ENCODE peak calls at places on chromosome 22, in four cellular contexts. F is left lung, U is GM12865, D is stomach. Z is an unnamed sample.

GRCh38 chr22:49164773-49165320 is 662.8 kb downstream of the BRD1 start:
- DNase-seq in F (no peak), U (no peak), D (no peak), Z (no peak)

GRCh38 chr22:48070760-48071159 is 1308.3 kb downstream of the TBC1D22A start:
- DNase-seq in F (no peak), U (peak), D (no peak), Z (no peak)

GRCh38 chr22:38233427-38233826 is 31.6 kb downstream of the MAFF start:
- DNase-seq in F (no peak), U (no peak), D (no peak), Z (peak)

GRCh38 chr22:45218974-45219373 is 21.7 kb downstream of the KIAA0930 start:
- DNase-seq in F (no peak), U (peak), D (no peak), Z (no peak)

GRCh38 chr22:20922141-20922751 is 5.0 kb downstream of the CRKL start:
- DNase-seq in F (no peak), U (no peak), D (no peak), Z (no peak)

GRCh38 chr22:49710746-49711145 is 116.9 kb downstream of the BRD1 start:
- DNase-seq in F (peak), U (no peak), D (no peak), Z (no peak)

GRCh38 chr22:28600546-28601143 is 79.0 kb downstream of the TTC28 start:
- DNase-seq in F (no peak), U (peak), D (no peak), Z (peak)

GRCh38 chr22:22565991-22566390 is 6.9 kb upstream of the PRAME start:
- DNase-seq in F (no peak), U (no peak), D (no peak), Z (no peak)

GRCh38 chr22:44848296-44848741 is 95.9 kb downstream of the ARHGAP8 start:
- DNase-seq in F (no peak), U (no peak), D (no peak), Z (no peak)

GRCh38 chr22:20912494-20912893 is 4.7 kb upstream of the CRKL start:
- DNase-seq in F (no peak), U (no peak), D (no peak), Z (no peak)

GRCh38 chr22:19962246-19962908 is 20.8 kb upstream of the TXNRD2 start:
- DNase-seq in F (peak), U (peak), D (peak), Z (peak)

GRCh38 chr22:47089796-47090460 is 327.5 kb downstream of the TBC1D22A start:
- DNase-seq in F (no peak), U (no peak), D (no peak), Z (no peak)

GRCh38 chr22:43186272-43187170 is at the start of gene TTLL12:
- DNase-seq in F (peak), U (peak), D (peak), Z (peak)

GRCh38 chr22:46660604-46661201 is 40.5 kb downstream of the GRAMD4 start:
- DNase-seq in F (no peak), U (no peak), D (peak), Z (no peak)

GRCh38 chr22:32723632-32724031 is 77.9 kb upstream of the TIMP3 start:
- DNase-seq in F (peak), U (peak), D (peak), Z (peak)

GRCh38 chr22:20463324-20464095 is 25.9 kb upstream of the SCARF2 start:
- DNase-seq in F (no peak), U (peak), D (no peak), Z (no peak)

GRCh38 chr22:26199665-26200064 is 30.4 kb downstream of the SEZ6L start:
- DNase-seq in F (no peak), U (no peak), D (no peak), Z (no peak)

GRCh38 chr22:45768490-45768889 is 96.9 kb downstream of the ATXN10 start:
- DNase-seq in F (no peak), U (no peak), D (no peak), Z (no peak)

GRCh38 chr22:21726650-21727049 is 8.9 kb downstream of the YPEL1 start:
- DNase-seq in F (no peak), U (peak), D (no peak), Z (no peak)

GRCh38 chr22:37214431-37215025 is 2.3 kb upstream of the SSTR3 start:
- DNase-seq in F (no peak), U (no peak), D (no peak), Z (no peak)

GRCh38 chr22:31347251-31348008 is 1.3 kb upstream of the PATZ1 start:
- DNase-seq in F (peak), U (peak), D (peak), Z (peak)

GRCh38 chr22:43526117-43526655 is 114.4 kb downstream of the MPPED1 start:
- DNase-seq in F (peak), U (no peak), D (no peak), Z (no peak)

GRCh38 chr22:28899199-28899853 is 16.0 kb downstream of the ZNRF3 start:
- DNase-seq in F (no peak), U (peak), D (no peak), Z (no peak)

GRCh38 chr22:17818166-17818565 is 43.9 kb upstream of the BID start:
- DNase-seq in F (no peak), U (no peak), D (no peak), Z (no peak)

GRCh38 chr22:45680932-45681700 is 9.5 kb downstream of the ATXN10 start:
- DNase-seq in F (no peak), U (no peak), D (no peak), Z (peak)

GRCh38 chr22:49866134-49866533 is 12.5 kb downstream of the ZBED4 start:
- DNase-seq in F (no peak), U (no peak), D (no peak), Z (no peak)

GRCh38 chr22:21651521-21652009 is 9.5 kb downstream of the SDF2L1 start:
- DNase-seq in F (no peak), U (no peak), D (no peak), Z (no peak)

GRCh38 chr22:28846994-28847393 is 36.4 kb upstream of the ZNRF3 start:
- DNase-seq in F (no peak), U (no peak), D (no peak), Z (no peak)

GRCh38 chr22:39655736-39656285 is 85.3 kb downstream of the CACNA1I start:
- DNase-seq in F (no peak), U (no peak), D (no peak), Z (no peak)

GRCh38 chr22:50730941-50731661 is 6.9 kb upstream of the ACR start:
- DNase-seq in F (peak), U (no peak), D (no peak), Z (peak)

GRCh38 chr22:17754233-17754925 is 19.9 kb downstream of the BID start:
- DNase-seq in F (no peak), U (peak), D (no peak), Z (no peak)

GRCh38 chr22:29245626-29246385 is 22.0 kb downstream of the RHBDD3 start:
- DNase-seq in F (peak), U (peak), D (peak), Z (peak)

GRCh38 chr22:33656808-33657628 is 263.3 kb downstream of the LARGE1 start:
- DNase-seq in F (no peak), U (no peak), D (no peak), Z (peak)

GRCh38 chr22:37627545-37627944 is 11.9 kb upstream of the SH3BP1 start:
- DNase-seq in F (no peak), U (peak), D (no peak), Z (no peak)

GRCh38 chr22:49906799-49907290 is 11.4 kb downstream of the ALG12 start:
- DNase-seq in F (no peak), U (no peak), D (no peak), Z (no peak)

Z was measured in fibroblast of the aortic adventitia.